ENCODE peak calls at places on chromosomes 6 and 20, in ten cellular contexts. M, B, I, A, O, K, H, Z, J and F are unnamed samples.

GRCh38 chr6:70901324-70901723 is 55.5 kb downstream of the B3GAT2 start:
- DNase-seq in M (no peak), B (no peak), I (no peak), A (no peak), O (peak), K (no peak), H (no peak), Z (no peak), J (no peak), F (no peak)

GRCh38 chr6:86477510-86478166 is 459.7 kb upstream of the HTR1E start:
- DNase-seq in M (no peak), B (no peak), I (no peak), A (no peak), O (no peak), K (no peak), H (no peak), Z (peak), J (no peak), F (no peak)

GRCh38 chr20:31908016-31908415 is 37.6 kb downstream of the TTLL9 start:
- DNase-seq in M (no peak), B (no peak), I (no peak), A (no peak), O (no peak), K (no peak), H (no peak), Z (no peak), J (no peak), F (no peak)

GRCh38 chr20:5171790-5172164 is 45.0 kb downstream of the CDS2 start:
- DNase-seq in M (no peak), B (no peak), I (peak), A (no peak), O (no peak), K (no peak), H (no peak), Z (no peak), J (no peak), F (no peak)

GRCh38 chr6:125300992-125301434 is 754 bp downstream of the HDDC2 start:
- DNase-seq in M (no peak), B (no peak), I (no peak), A (no peak), O (peak), K (no peak), H (no peak), Z (peak), J (no peak), F (no peak)

GRCh38 chr6:166770216-166771116 is 143.4 kb upstream of the RPS6KA2 start:
- DNase-seq in M (no peak), B (no peak), I (no peak), A (peak), O (peak), K (no peak), H (no peak), Z (peak), J (no peak), F (no peak)

GRCh38 chr6:149831380-149831820 is 32.8 kb downstream of the LRP11 start:
- DNase-seq in M (no peak), B (peak), I (no peak), A (no peak), O (peak), K (no peak), H (no peak), Z (no peak), J (no peak), F (no peak)

GRCh38 chr6:118317581-118318563 is 230.2 kb upstream of the PLN start:
- DNase-seq in M (no peak), B (no peak), I (no peak), A (no peak), O (no peak), K (no peak), H (no peak), Z (no peak), J (no peak), F (no peak)

GRCh38 chr6:169282043-169282442 is 28.4 kb upstream of the THBS2 start:
- DNase-seq in M (no peak), B (no peak), I (no peak), A (no peak), O (no peak), K (no peak), H (no peak), Z (no peak), J (no peak), F (no peak)

GRCh38 chr20:17644451-17644850 is 37.6 kb downstream of the RRBP1 start:
- DNase-seq in M (no peak), B (no peak), I (no peak), A (no peak), O (no peak), K (no peak), H (no peak), Z (no peak), J (no peak), F (no peak)

GRCh38 chr6:69349776-69350175 is 447.0 kb downstream of the LMBRD1 start:
- DNase-seq in M (no peak), B (peak), I (peak), A (no peak), O (no peak), K (no peak), H (no peak), Z (no peak), J (no peak), F (no peak)

GRCh38 chr20:31934968-31935764 is 16.7 kb downstream of the PDRG1 start:
- DNase-seq in M (no peak), B (no peak), I (no peak), A (no peak), O (no peak), K (no peak), H (peak), Z (peak), J (no peak), F (no peak)

GRCh38 chr6:20534906-20535305 is 649 bp downstream of the CDKAL1 start:
- DNase-seq in M (no peak), B (no peak), I (no peak), A (no peak), O (no peak), K (no peak), H (peak), Z (no peak), J (no peak), F (no peak)

GRCh38 chr6:106972500-106972899 is 2.0 kb downstream of the CD24 start:
- DNase-seq in M (no peak), B (no peak), I (no peak), A (no peak), O (peak), K (no peak), H (peak), Z (no peak), J (no peak), F (no peak)

GRCh38 chr6:5084787-5085637 is at the start of gene PPP1R3G:
- DNase-seq in M (peak), B (no peak), I (peak), A (no peak), O (peak), K (peak), H (no peak), Z (peak), J (peak), F (no peak)

GRCh38 chr6:105560611-105561066 is 157.8 kb upstream of the PREP start:
- DNase-seq in M (no peak), B (no peak), I (no peak), A (no peak), O (peak), K (peak), H (no peak), Z (no peak), J (peak), F (peak)

GRCh38 chr6:105561501-105561900 is 158.6 kb upstream of the PREP start:
- DNase-seq in M (no peak), B (no peak), I (no peak), A (no peak), O (no peak), K (no peak), H (no peak), Z (no peak), J (no peak), F (no peak)

GRCh38 chr6:105564503-105564902 is 161.6 kb upstream of the PREP start:
- DNase-seq in M (no peak), B (no peak), I (no peak), A (no peak), O (no peak), K (no peak), H (no peak), Z (no peak), J (no peak), F (no peak)

GRCh38 chr6:105566503-105566902 is 163.6 kb upstream of the PREP start:
- DNase-seq in M (no peak), B (no peak), I (no peak), A (no peak), O (no peak), K (no peak), H (no peak), Z (no peak), J (no peak), F (no peak)

GRCh38 chr6:105562027-105562426 is 159.1 kb upstream of the PREP start:
- DNase-seq in M (no peak), B (no peak), I (no peak), A (no peak), O (no peak), K (no peak), H (no peak), Z (no peak), J (peak), F (no peak)
- TF ChIP-seq CTCF in M (no peak), B (no peak), I (no peak), A (no peak), O (no peak), K (no peak), H (no peak), Z (no peak), J (no peak), F (no peak)

DNA sequence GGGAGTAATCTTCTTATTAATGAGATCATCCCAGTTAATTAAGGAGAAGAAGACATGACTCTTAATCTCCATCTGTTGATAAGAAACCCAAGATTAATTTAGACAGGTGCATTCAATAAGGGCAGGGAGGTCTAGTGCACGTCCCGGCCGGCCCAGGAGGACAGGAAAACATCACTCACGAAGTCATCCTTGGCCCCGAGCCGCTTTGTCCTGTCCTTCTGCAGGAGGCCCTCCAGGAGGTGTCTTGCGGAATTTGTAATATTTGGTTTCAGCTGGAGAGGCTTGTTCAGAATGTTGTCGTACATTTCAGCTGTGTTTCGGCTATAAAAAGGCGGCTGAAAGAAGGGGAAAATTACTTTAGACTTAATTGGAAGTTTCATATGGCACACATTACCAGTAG is 118.4 kb upstream of the SLC2A12 start:
- DNase-seq in M (no peak), B (no peak), I (peak), A (peak), O (no peak), K (no peak), H (no peak), Z (no peak), J (no peak), F (no peak)
- H3K4me3 ChIP-seq in M (peak), B (peak), I (peak), A (no peak), O (no peak), K (peak), H (no peak), Z (no peak), J (no peak), F (no peak)

DNA sequence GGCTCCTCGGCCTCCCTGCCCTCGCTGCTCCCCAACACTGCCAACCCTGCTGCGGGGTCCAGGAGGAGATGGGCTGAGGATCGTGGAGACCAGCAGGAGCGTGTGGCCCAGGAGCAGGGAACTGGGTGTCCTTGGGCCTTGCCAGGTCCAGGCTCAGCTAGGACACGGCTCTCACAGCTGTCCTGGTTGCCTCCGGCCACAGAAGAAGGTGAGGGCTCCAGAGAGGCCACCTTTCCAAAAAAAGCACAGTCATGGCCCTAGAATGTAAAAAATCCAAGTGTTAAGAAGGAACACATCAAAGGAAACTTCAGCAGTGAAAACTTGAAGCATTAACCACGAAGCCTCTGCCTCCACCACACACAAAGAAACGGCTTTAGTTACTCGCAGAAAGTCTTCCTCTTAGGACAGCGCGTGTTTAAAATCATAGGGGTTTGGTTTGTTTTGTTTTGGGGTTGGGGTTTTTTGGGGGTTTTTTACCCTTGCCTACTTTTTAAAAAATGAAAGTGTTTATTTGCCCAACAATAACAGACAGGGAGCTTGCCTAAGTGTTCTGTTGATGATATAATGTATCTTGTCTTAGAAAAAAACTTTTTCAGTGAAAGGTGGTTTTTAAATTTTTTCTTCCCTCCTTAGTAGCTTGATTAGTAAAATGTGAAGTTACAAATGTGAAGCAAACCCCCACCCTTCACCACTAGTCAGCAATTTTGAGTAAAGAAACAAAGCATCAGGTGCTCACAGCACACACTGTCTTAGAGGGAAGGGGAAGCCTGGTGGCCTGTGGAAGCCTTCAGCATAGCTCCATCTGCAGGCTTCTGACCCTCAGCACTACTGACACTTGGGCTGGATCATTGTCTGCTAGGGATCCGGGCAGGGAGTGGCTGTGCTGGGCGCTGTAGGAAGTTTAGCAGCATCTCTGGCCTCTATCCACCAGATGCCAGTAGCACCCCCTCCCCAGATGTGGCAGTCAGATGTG is 60.0 kb downstream of the PTPN1 start:
- DNase-seq in M (no peak), B (no peak), I (no peak), A (no peak), O (peak), K (no peak), H (peak), Z (peak), J (no peak), F (peak)
- TF ChIP-seq CTCF in M (peak), B (no peak), I (peak), A (no peak), O (peak), K (peak), H (peak), Z (peak), J (peak), F (peak)

GRCh38 chr6:73732845-73733675 is 37.1 kb downstream of the CD109 start:
- DNase-seq in M (peak), B (peak), I (peak), A (peak), O (peak), K (peak), H (peak), Z (peak), J (peak), F (peak)

GRCh38 chr6:73727114-73727513 is 31.1 kb downstream of the CD109 start:
- DNase-seq in M (no peak), B (no peak), I (no peak), A (no peak), O (no peak), K (no peak), H (no peak), Z (no peak), J (no peak), F (no peak)

GRCh38 chr6:73731285-73731684 is 35.3 kb downstream of the CD109 start:
- DNase-seq in M (no peak), B (no peak), I (no peak), A (no peak), O (peak), K (no peak), H (no peak), Z (no peak), J (no peak), F (no peak)

GRCh38 chr6:73724389-73724788 is 28.4 kb downstream of the CD109 start:
- DNase-seq in M (no peak), B (no peak), I (no peak), A (no peak), O (no peak), K (no peak), H (no peak), Z (no peak), J (no peak), F (no peak)

DNA sequence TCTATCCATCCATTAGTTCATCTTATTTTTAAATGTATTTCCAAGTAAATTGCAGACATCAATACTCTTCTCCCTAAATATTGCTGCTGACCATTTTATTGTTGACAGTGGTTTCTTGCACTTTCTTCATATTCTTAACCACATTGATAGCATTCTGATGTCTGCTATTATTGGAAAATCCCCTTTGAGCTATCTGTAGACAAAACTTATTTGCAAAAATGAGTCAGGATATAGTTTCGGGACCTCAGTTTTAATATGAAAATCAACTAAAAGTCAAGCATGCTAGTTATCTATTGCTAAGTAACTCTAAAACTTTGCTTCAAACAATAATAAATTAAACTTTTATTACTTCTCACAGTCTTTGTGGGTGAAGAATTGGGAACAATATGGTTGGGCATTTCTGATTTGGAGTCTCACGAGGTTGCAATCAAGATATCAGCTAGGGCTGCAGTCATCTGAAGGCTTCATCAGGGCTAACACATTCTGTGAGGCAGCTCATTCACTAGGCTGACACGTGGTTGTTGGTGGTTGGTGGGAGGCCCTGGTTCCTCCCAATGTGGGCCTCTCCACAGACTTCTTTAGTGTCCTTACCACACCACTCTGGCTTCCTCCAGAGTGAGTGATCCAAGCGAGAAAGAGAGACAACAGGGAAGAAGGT is 32.7 kb downstream of the CD109 start:
- DNase-seq in M (no peak), B (no peak), I (no peak), A (no peak), O (no peak), K (no peak), H (no peak), Z (no peak), J (peak), F (no peak)
- H3K4me3 ChIP-seq in M (no peak), B (no peak), I (no peak), A (no peak), O (no peak), K (no peak), H (no peak), Z (no peak), J (no peak), F (no peak)

GRCh38 chr20:19885981-19886665 is 128.1 kb downstream of the RIN2 start:
- DNase-seq in M (peak), B (peak), I (no peak), A (no peak), O (peak), K (no peak), H (no peak), Z (peak), J (no peak), F (no peak)

GRCh38 chr20:19885576-19885956 is 127.5 kb downstream of the RIN2 start:
- DNase-seq in M (no peak), B (no peak), I (no peak), A (no peak), O (peak), K (no peak), H (no peak), Z (no peak), J (no peak), F (no peak)

GRCh38 chr20:19888269-19888669 is 128.9 kb upstream of the NAA20 start:
- DNase-seq in M (no peak), B (no peak), I (no peak), A (no peak), O (no peak), K (no peak), H (no peak), Z (no peak), J (no peak), F (no peak)

GRCh38 chr20:19887566-19888268 is 129.4 kb upstream of the NAA20 start:
- DNase-seq in M (no peak), B (no peak), I (no peak), A (no peak), O (no peak), K (no peak), H (no peak), Z (no peak), J (no peak), F (no peak)

GRCh38 chr20:19886666-19887288 is 128.7 kb downstream of the RIN2 start:
- DNase-seq in M (no peak), B (no peak), I (no peak), A (no peak), O (peak), K (no peak), H (no peak), Z (peak), J (no peak), F (no peak)
- TF ChIP-seq CTCF in M (peak), B (no peak), I (no peak), A (no peak), O (peak), K (peak), H (no peak), Z (no peak), J (no peak), F (no peak)

GRCh38 chr6:40960784-40961430 is 78.1 kb downstream of the UNC5CL start:
- DNase-seq in M (no peak), B (no peak), I (no peak), A (no peak), O (peak), K (no peak), H (no peak), Z (no peak), J (no peak), F (no peak)

GRCh38 chr6:40956871-40957270 is 82.2 kb downstream of the UNC5CL start:
- DNase-seq in M (no peak), B (no peak), I (no peak), A (no peak), O (no peak), K (no peak), H (no peak), Z (no peak), J (no peak), F (no peak)

GRCh38 chr6:40957616-40958492 is 81.2 kb downstream of the UNC5CL start:
- DNase-seq in M (no peak), B (no peak), I (no peak), A (no peak), O (peak), K (peak), H (no peak), Z (no peak), J (no peak), F (no peak)

GRCh38 chr6:40959781-40960327 is 79.2 kb downstream of the UNC5CL start:
- DNase-seq in M (no peak), B (no peak), I (no peak), A (no peak), O (no peak), K (no peak), H (no peak), Z (no peak), J (no peak), F (no peak)

DNA sequence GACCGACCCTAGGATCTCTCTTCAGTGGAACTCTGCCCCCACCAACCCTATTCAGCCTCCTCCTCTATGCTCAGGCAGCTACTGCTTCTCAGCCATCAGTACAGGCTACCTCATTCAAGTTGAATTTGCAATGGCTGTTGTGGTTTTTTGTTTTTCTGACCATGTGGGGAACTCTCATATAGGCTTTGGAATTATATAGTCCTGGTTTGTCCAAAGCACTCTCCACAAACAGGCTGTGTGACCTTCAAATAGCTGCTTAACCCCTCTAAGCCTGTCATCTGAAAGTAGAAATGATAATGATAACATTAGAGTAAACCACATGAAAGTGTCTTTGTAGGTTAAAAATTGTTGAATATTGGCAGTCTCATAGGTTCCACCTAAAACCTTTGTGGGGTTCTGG is 80.3 kb downstream of the UNC5CL start:
- DNase-seq in M (no peak), B (no peak), I (no peak), A (no peak), O (no peak), K (no peak), H (no peak), Z (no peak), J (no peak), F (no peak)
- H3K4me3 ChIP-seq in M (no peak), B (no peak), I (no peak), A (no peak), O (no peak), K (no peak), H (no peak), Z (no peak), J (no peak), F (no peak)